ENCODE peak calls at places on chromosomes 11 and 22, in ten cellular contexts. R is MM.1S; F is effector CD4-positive, alpha-beta T cell; W is fibroblast of gingiva; T is stimulated activated CD4-positive, alpha-beta T cell treated with anti-CD3 and anti-CD28 coated beads, Interleukin-4, amount 100 ng/mL, for 48 hours; X is CD8-positive, alpha-beta T cell; D is tibial artery; Z is fibroblast of the aortic adventitia; Y is activated CD4-positive, alpha-beta T cell treated with anti-CD3 and anti-CD28 coated beads, Interleukin-2, amount 50 U/mL, for 1 hour; G is ovary. V is an unnamed sample.

GRCh38 chr11:10456519-10456918 is 1.5 kb downstream of the AMPD3 start:
- DNase-seq in Z (peak), T (no peak), R (peak), X (no peak), F (no peak), D (no peak), Y (no peak), W (no peak), G (no peak), V (peak)

GRCh38 chr22:23882370-23882769 is 11.8 kb upstream of the MIF start:
- DNase-seq in G (peak), X (no peak), Y (no peak), F (no peak), Z (no peak), R (no peak), W (no peak), T (no peak), D (no peak), V (no peak)

GRCh38 chr22:41217553-41218157 is 12.5 kb downstream of the L3MBTL2 start:
- DNase-seq in G (peak), R (peak), Y (peak), Z (peak), X (no peak), F (no peak), T (no peak), W (peak), D (no peak), V (peak)

GRCh38 chr22:48278620-48279464 is 1516.4 kb downstream of the TBC1D22A start:
- DNase-seq in X (no peak), R (peak), G (no peak), W (no peak), Y (no peak), Z (no peak), D (no peak), T (no peak), F (no peak), V (no peak)

GRCh38 chr11:96464695-96465307 is 75.0 kb downstream of the JRKL start:
- DNase-seq in X (no peak), Z (peak), W (peak), G (no peak), Y (no peak), T (no peak), R (peak), D (no peak), F (no peak), V (no peak)

GRCh38 chr11:2517386-2518064 is 72.7 kb downstream of the KCNQ1 start:
- DNase-seq in X (no peak), Z (no peak), D (peak), W (no peak), Y (no peak), G (peak), F (no peak), R (no peak), T (no peak), V (peak)

GRCh38 chr11:33514079-33514690 is 186.4 kb downstream of the C11orf91 start:
- DNase-seq in X (no peak), F (no peak), T (no peak), D (no peak), R (no peak), G (no peak), Z (no peak), W (no peak), Y (no peak), V (no peak)

GRCh38 chr11:79438631-79439429 is 2.0 kb downstream of the TENM4 start:
- DNase-seq in T (no peak), X (no peak), D (peak), R (peak), Z (peak), G (peak), Y (no peak), F (no peak), W (no peak), V (peak)

GRCh38 chr11:125679397-125679796 is 1.2 kb downstream of the ACRV1 start:
- DNase-seq in T (no peak), D (no peak), Z (peak), X (no peak), Y (no peak), R (no peak), W (no peak), G (no peak), F (no peak), V (no peak)

GRCh38 chr11:9265211-9266131 is at the start of gene DENND5A:
- DNase-seq in Z (peak), Y (peak), D (peak), T (peak), W (peak), R (no peak), F (no peak), G (peak), X (peak), V (peak)

GRCh38 chr11:119206512-119207299 is 567 bp downstream of the CBL start:
- DNase-seq in D (no peak), T (peak), Y (peak), G (peak), W (no peak), R (peak), Z (no peak), F (peak), X (peak), V (no peak)

GRCh38 chr22:42179616-42180015 is 49.0 kb upstream of the CYP2D6 start:
- DNase-seq in D (no peak), R (no peak), X (no peak), Y (no peak), Z (peak), F (no peak), T (no peak), G (no peak), W (peak), V (no peak)

V was measured in ecto neural progenitor cell.